ENCODE peak calls at places on chromosomes 6 and 20, in eight cellular contexts. One of them, this sample, is unnamed.
A peak's percentile ranks its signal among the peaks of the same experiment; 100 is the strongest.

GRCh38 chr20:2657674-2658073 is 5.2 kb downstream of the NOP56 start:
- DNase-seq in HS-5: no peak
- DNase-seq in activated CD8-positive, alpha-beta memory T cell treated with anti-CD3 and anti-CD28 coated beads, Interleukin-2, amount 50 U/mL, for 48 hours: no peak
- DNase-seq in MCF 10A: no peak
- DNase-seq in pancreas: no peak
- DNase-seq in heart right ventricle: no peak
- DNase-seq in iris pigment epithelial cell: no peak
- DNase-seq in IMR-90: no peak
- DNase-seq in this sample: no peak

GRCh38 chr6:42556462-42556861 is 7.4 kb upstream of the UBR2 start:
- DNase-seq in HS-5: no peak
- DNase-seq in activated CD8-positive, alpha-beta memory T cell treated with anti-CD3 and anti-CD28 coated beads, Interleukin-2, amount 50 U/mL, for 48 hours: no peak
- DNase-seq in MCF 10A: no peak
- DNase-seq in pancreas: no peak
- DNase-seq in heart right ventricle: no peak
- DNase-seq in iris pigment epithelial cell: no peak
- DNase-seq in IMR-90: no peak
- DNase-seq in this sample: no peak

GRCh38 chr20:44748005-44748370 is 2.3 kb downstream of the KCNK15 start:
- DNase-seq in HS-5: no peak
- DNase-seq in activated CD8-positive, alpha-beta memory T cell treated with anti-CD3 and anti-CD28 coated beads, Interleukin-2, amount 50 U/mL, for 48 hours: no peak
- DNase-seq in MCF 10A: no peak
- DNase-seq in pancreas: no peak
- DNase-seq in heart right ventricle: no peak
- DNase-seq in iris pigment epithelial cell: no peak
- DNase-seq in IMR-90: no peak
- DNase-seq in this sample: no peak

GRCh38 chr20:32195581-32195980 is 12.0 kb downstream of the PLAGL2 start:
- DNase-seq in HS-5: no peak
- DNase-seq in activated CD8-positive, alpha-beta memory T cell treated with anti-CD3 and anti-CD28 coated beads, Interleukin-2, amount 50 U/mL, for 48 hours: no peak
- DNase-seq in MCF 10A: no peak
- DNase-seq in pancreas: no peak
- DNase-seq in heart right ventricle: no peak
- DNase-seq in iris pigment epithelial cell: no peak
- DNase-seq in IMR-90: no peak
- DNase-seq in this sample: no peak

GRCh38 chr6:133894795-133895401 is 6.0 kb downstream of the TCF21 start:
- DNase-seq in HS-5: no peak
- DNase-seq in activated CD8-positive, alpha-beta memory T cell treated with anti-CD3 and anti-CD28 coated beads, Interleukin-2, amount 50 U/mL, for 48 hours: no peak
- DNase-seq in MCF 10A: peak; percentile 17
- DNase-seq in pancreas: no peak
- DNase-seq in heart right ventricle: no peak
- DNase-seq in iris pigment epithelial cell: peak; percentile 53
- DNase-seq in IMR-90: peak; percentile 80
- DNase-seq in this sample: no peak

GRCh38 chr6:85669735-85670194 is 27.1 kb upstream of the SYNCRIP start:
- DNase-seq in HS-5: no peak
- DNase-seq in activated CD8-positive, alpha-beta memory T cell treated with anti-CD3 and anti-CD28 coated beads, Interleukin-2, amount 50 U/mL, for 48 hours: peak; percentile 65
- DNase-seq in MCF 10A: peak; percentile 68
- DNase-seq in pancreas: no peak
- DNase-seq in heart right ventricle: no peak
- DNase-seq in iris pigment epithelial cell: peak; percentile 83
- DNase-seq in IMR-90: peak; percentile 68
- DNase-seq in this sample: no peak

GRCh38 chr6:47631248-47632196 is 66.9 kb upstream of the ADGRF4 start:
- DNase-seq in HS-5: peak; percentile 47
- DNase-seq in activated CD8-positive, alpha-beta memory T cell treated with anti-CD3 and anti-CD28 coated beads, Interleukin-2, amount 50 U/mL, for 48 hours: no peak
- DNase-seq in MCF 10A: peak; percentile 59
- DNase-seq in pancreas: no peak
- DNase-seq in heart right ventricle: no peak
- DNase-seq in iris pigment epithelial cell: peak; percentile 42
- DNase-seq in IMR-90: peak; percentile 45
- DNase-seq in this sample: no peak

GRCh38 chr20:35283441-35284266 is 918 bp downstream of the EIF6 start:
- DNase-seq in HS-5: no peak
- DNase-seq in activated CD8-positive, alpha-beta memory T cell treated with anti-CD3 and anti-CD28 coated beads, Interleukin-2, amount 50 U/mL, for 48 hours: no peak
- DNase-seq in MCF 10A: no peak
- DNase-seq in pancreas: no peak
- DNase-seq in heart right ventricle: no peak
- DNase-seq in iris pigment epithelial cell: no peak
- DNase-seq in IMR-90: no peak
- DNase-seq in this sample: no peak

GRCh38 chr20:3174442-3175263 is 1.3 kb upstream of the LZTS3 start:
- DNase-seq in HS-5: no peak
- DNase-seq in activated CD8-positive, alpha-beta memory T cell treated with anti-CD3 and anti-CD28 coated beads, Interleukin-2, amount 50 U/mL, for 48 hours: no peak
- DNase-seq in MCF 10A: peak; percentile 22
- DNase-seq in pancreas: peak; percentile 57
- DNase-seq in heart right ventricle: no peak
- DNase-seq in iris pigment epithelial cell: peak; percentile 59
- DNase-seq in IMR-90: peak; percentile 11
- DNase-seq in this sample: no peak

GRCh38 chr6:76752841-76753240 is 680.4 kb upstream of the IMPG1 start:
- DNase-seq in HS-5: no peak
- DNase-seq in activated CD8-positive, alpha-beta memory T cell treated with anti-CD3 and anti-CD28 coated beads, Interleukin-2, amount 50 U/mL, for 48 hours: no peak
- DNase-seq in MCF 10A: no peak
- DNase-seq in pancreas: no peak
- DNase-seq in heart right ventricle: no peak
- DNase-seq in iris pigment epithelial cell: no peak
- DNase-seq in IMR-90: no peak
- DNase-seq in this sample: no peak

GRCh38 chr6:138526822-138527235 is 27.5 kb upstream of the NHSL1 start:
- DNase-seq in HS-5: no peak
- DNase-seq in activated CD8-positive, alpha-beta memory T cell treated with anti-CD3 and anti-CD28 coated beads, Interleukin-2, amount 50 U/mL, for 48 hours: no peak
- DNase-seq in MCF 10A: no peak
- DNase-seq in pancreas: no peak
- DNase-seq in heart right ventricle: no peak
- DNase-seq in iris pigment epithelial cell: no peak
- DNase-seq in IMR-90: no peak
- DNase-seq in this sample: no peak

GRCh38 chr6:133218831-133219230 is 22.3 kb upstream of the EYA4 start:
- DNase-seq in HS-5: no peak
- DNase-seq in activated CD8-positive, alpha-beta memory T cell treated with anti-CD3 and anti-CD28 coated beads, Interleukin-2, amount 50 U/mL, for 48 hours: no peak
- DNase-seq in MCF 10A: no peak
- DNase-seq in pancreas: no peak
- DNase-seq in heart right ventricle: no peak
- DNase-seq in iris pigment epithelial cell: no peak
- DNase-seq in IMR-90: peak; percentile 47
- DNase-seq in this sample: no peak

GRCh38 chr6:72783667-72784066 is 161.8 kb downstream of the KCNQ5 start:
- DNase-seq in HS-5: no peak
- DNase-seq in activated CD8-positive, alpha-beta memory T cell treated with anti-CD3 and anti-CD28 coated beads, Interleukin-2, amount 50 U/mL, for 48 hours: no peak
- DNase-seq in MCF 10A: peak; percentile 34
- DNase-seq in pancreas: no peak
- DNase-seq in heart right ventricle: no peak
- DNase-seq in iris pigment epithelial cell: peak; percentile 69
- DNase-seq in IMR-90: peak; percentile 73
- DNase-seq in this sample: no peak

GRCh38 chr20:1467355-1468116 is 887 bp upstream of the NSFL1C start:
- DNase-seq in HS-5: no peak
- DNase-seq in activated CD8-positive, alpha-beta memory T cell treated with anti-CD3 and anti-CD28 coated beads, Interleukin-2, amount 50 U/mL, for 48 hours: peak; percentile 59
- DNase-seq in MCF 10A: no peak
- DNase-seq in pancreas: peak; percentile 60
- DNase-seq in heart right ventricle: no peak
- DNase-seq in iris pigment epithelial cell: no peak
- DNase-seq in IMR-90: no peak
- DNase-seq in this sample: no peak

GRCh38 chr6:11500008-11500407 is 37.5 kb upstream of the TMEM170B start:
- DNase-seq in HS-5: peak; percentile 65
- DNase-seq in activated CD8-positive, alpha-beta memory T cell treated with anti-CD3 and anti-CD28 coated beads, Interleukin-2, amount 50 U/mL, for 48 hours: no peak
- DNase-seq in MCF 10A: peak; percentile 75
- DNase-seq in pancreas: no peak
- DNase-seq in heart right ventricle: no peak
- DNase-seq in iris pigment epithelial cell: peak; percentile 91
- DNase-seq in IMR-90: peak; percentile 65
- DNase-seq in this sample: no peak

GRCh38 chr6:20534906-20535305 is 649 bp downstream of the CDKAL1 start:
- DNase-seq in HS-5: no peak
- DNase-seq in activated CD8-positive, alpha-beta memory T cell treated with anti-CD3 and anti-CD28 coated beads, Interleukin-2, amount 50 U/mL, for 48 hours: no peak
- DNase-seq in MCF 10A: no peak
- DNase-seq in pancreas: no peak
- DNase-seq in heart right ventricle: no peak
- DNase-seq in iris pigment epithelial cell: no peak
- DNase-seq in IMR-90: no peak
- DNase-seq in this sample: no peak

GRCh38 chr6:11754625-11755289 is 23.8 kb downstream of the ADTRP start:
- DNase-seq in HS-5: no peak
- DNase-seq in activated CD8-positive, alpha-beta memory T cell treated with anti-CD3 and anti-CD28 coated beads, Interleukin-2, amount 50 U/mL, for 48 hours: no peak
- DNase-seq in MCF 10A: no peak
- DNase-seq in pancreas: no peak
- DNase-seq in heart right ventricle: no peak
- DNase-seq in iris pigment epithelial cell: peak; percentile 52
- DNase-seq in IMR-90: peak; percentile 66
- DNase-seq in this sample: no peak

GRCh38 chr6:55448446-55448845 is 121.2 kb downstream of the GFRAL start:
- DNase-seq in HS-5: peak; percentile 40
- DNase-seq in activated CD8-positive, alpha-beta memory T cell treated with anti-CD3 and anti-CD28 coated beads, Interleukin-2, amount 50 U/mL, for 48 hours: no peak
- DNase-seq in MCF 10A: no peak
- DNase-seq in pancreas: no peak
- DNase-seq in heart right ventricle: no peak
- DNase-seq in iris pigment epithelial cell: peak; percentile 53
- DNase-seq in IMR-90: peak; percentile 31
- DNase-seq in this sample: no peak

GRCh38 chr6:133553652-133554051 is 312.5 kb downstream of the EYA4 start:
- DNase-seq in HS-5: no peak
- DNase-seq in activated CD8-positive, alpha-beta memory T cell treated with anti-CD3 and anti-CD28 coated beads, Interleukin-2, amount 50 U/mL, for 48 hours: no peak
- DNase-seq in MCF 10A: peak; percentile 70
- DNase-seq in pancreas: peak; percentile 26
- DNase-seq in heart right ventricle: no peak
- DNase-seq in iris pigment epithelial cell: peak; percentile 63
- DNase-seq in IMR-90: peak; percentile 79
- DNase-seq in this sample: no peak

GRCh38 chr6:22471746-22472145 is 97.6 kb upstream of the HDGFL1 start:
- DNase-seq in HS-5: no peak
- DNase-seq in activated CD8-positive, alpha-beta memory T cell treated with anti-CD3 and anti-CD28 coated beads, Interleukin-2, amount 50 U/mL, for 48 hours: no peak
- DNase-seq in MCF 10A: no peak
- DNase-seq in pancreas: no peak
- DNase-seq in heart right ventricle: no peak
- DNase-seq in iris pigment epithelial cell: no peak
- DNase-seq in IMR-90: no peak
- DNase-seq in this sample: no peak

GRCh38 chr20:62158541-62158940 is 15.0 kb downstream of the SS18L1 start:
- DNase-seq in HS-5: no peak
- DNase-seq in activated CD8-positive, alpha-beta memory T cell treated with anti-CD3 and anti-CD28 coated beads, Interleukin-2, amount 50 U/mL, for 48 hours: no peak
- DNase-seq in MCF 10A: no peak
- DNase-seq in pancreas: no peak
- DNase-seq in heart right ventricle: no peak
- DNase-seq in iris pigment epithelial cell: no peak
- DNase-seq in IMR-90: no peak
- DNase-seq in this sample: no peak

GRCh38 chr6:118959903-118960302 is 24.9 kb upstream of the MCM9 start:
- DNase-seq in HS-5: no peak
- DNase-seq in activated CD8-positive, alpha-beta memory T cell treated with anti-CD3 and anti-CD28 coated beads, Interleukin-2, amount 50 U/mL, for 48 hours: no peak
- DNase-seq in MCF 10A: no peak
- DNase-seq in pancreas: no peak
- DNase-seq in heart right ventricle: no peak
- DNase-seq in iris pigment epithelial cell: no peak
- DNase-seq in IMR-90: no peak
- DNase-seq in this sample: no peak

GRCh38 chr6:148874698-148875293 is 128.0 kb downstream of the UST start:
- DNase-seq in HS-5: no peak
- DNase-seq in activated CD8-positive, alpha-beta memory T cell treated with anti-CD3 and anti-CD28 coated beads, Interleukin-2, amount 50 U/mL, for 48 hours: no peak
- DNase-seq in MCF 10A: peak; percentile 64
- DNase-seq in pancreas: no peak
- DNase-seq in heart right ventricle: peak; percentile 20
- DNase-seq in iris pigment epithelial cell: peak; percentile 15
- DNase-seq in IMR-90: no peak
- DNase-seq in this sample: no peak

GRCh38 chr20:353166-353565 is 6.3 kb downstream of the NRSN2 start:
- DNase-seq in HS-5: no peak
- DNase-seq in activated CD8-positive, alpha-beta memory T cell treated with anti-CD3 and anti-CD28 coated beads, Interleukin-2, amount 50 U/mL, for 48 hours: no peak
- DNase-seq in MCF 10A: no peak
- DNase-seq in pancreas: no peak
- DNase-seq in heart right ventricle: no peak
- DNase-seq in iris pigment epithelial cell: no peak
- DNase-seq in IMR-90: no peak
- DNase-seq in this sample: no peak

GRCh38 chr6:126804255-126805064 is 314.0 kb upstream of the RSPO3 start:
- DNase-seq in HS-5: no peak
- DNase-seq in activated CD8-positive, alpha-beta memory T cell treated with anti-CD3 and anti-CD28 coated beads, Interleukin-2, amount 50 U/mL, for 48 hours: no peak
- DNase-seq in MCF 10A: peak; percentile 62
- DNase-seq in pancreas: no peak
- DNase-seq in heart right ventricle: no peak
- DNase-seq in iris pigment epithelial cell: peak; percentile 57
- DNase-seq in IMR-90: peak; percentile 55
- DNase-seq in this sample: no peak

GRCh38 chr6:40900791-40901190 is 138.2 kb downstream of the UNC5CL start:
- DNase-seq in HS-5: no peak
- DNase-seq in activated CD8-positive, alpha-beta memory T cell treated with anti-CD3 and anti-CD28 coated beads, Interleukin-2, amount 50 U/mL, for 48 hours: no peak
- DNase-seq in MCF 10A: no peak
- DNase-seq in pancreas: no peak
- DNase-seq in heart right ventricle: peak; percentile 15
- DNase-seq in iris pigment epithelial cell: no peak
- DNase-seq in IMR-90: no peak
- DNase-seq in this sample: no peak

GRCh38 chr6:134347916-134348805 is 30.2 kb upstream of the SGK1 start:
- DNase-seq in HS-5: peak; percentile 72
- DNase-seq in activated CD8-positive, alpha-beta memory T cell treated with anti-CD3 and anti-CD28 coated beads, Interleukin-2, amount 50 U/mL, for 48 hours: no peak
- DNase-seq in MCF 10A: peak; percentile 89
- DNase-seq in pancreas: no peak
- DNase-seq in heart right ventricle: no peak
- DNase-seq in iris pigment epithelial cell: peak; percentile 99
- DNase-seq in IMR-90: peak; percentile 96
- DNase-seq in this sample: peak; percentile 93